ENCODE peak calls at places on chromosome 13, in nine cellular contexts. J is bronchial epithelial cell; T is foreskin fibroblast; M is AG09309; Y is CD8-positive, alpha-beta T cell; G is tibial nerve; B is AG04449; R is AG04450; O is choroid plexus epithelial cell. D is an unnamed sample.

GRCh38 chr13:91200486-91200885 is 147.0 kb upstream of the MIR17HG start:
- DNase-seq in Y (no peak), T (no peak), G (no peak), R (no peak), O (no peak), J (no peak), B (no peak), M (no peak), D (no peak)

GRCh38 chr13:95254341-95254740 is 46.9 kb downstream of the ABCC4 start:
- DNase-seq in B (no peak), R (no peak), M (no peak), O (peak; percentile 29), Y (no peak), J (peak; percentile 77), T (peak; percentile 25), G (no peak), D (no peak)

GRCh38 chr13:35392768-35393167 is 83.7 kb downstream of the MAB21L1 start:
- DNase-seq in O (no peak), M (no peak), J (no peak), R (no peak), B (no peak), G (no peak), T (no peak), Y (no peak), D (no peak)

GRCh38 chr13:93244141-93244917 is 17.7 kb downstream of the GPC6 start:
- DNase-seq in J (no peak), G (no peak), M (no peak), T (peak; percentile 45), B (no peak), R (no peak), O (peak; percentile 75), Y (no peak), D (no peak)

GRCh38 chr13:41608779-41609178 is 151.4 kb downstream of the RGCC start:
- DNase-seq in G (no peak), M (no peak), R (no peak), T (peak; percentile 32), J (no peak), B (no peak), Y (no peak), O (peak; percentile 32), D (no peak)

GRCh38 chr13:39510296-39510695 is 92.7 kb downstream of the LHFPL6 start:
- DNase-seq in O (no peak), B (no peak), T (no peak), Y (no peak), J (peak; percentile 47), R (no peak), M (no peak), G (no peak), D (peak; percentile 12)

GRCh38 chr13:45040626-45041025 is 51.3 kb downstream of the GPALPP1 start:
- DNase-seq in T (no peak), R (no peak), Y (no peak), J (peak; percentile 21), M (no peak), G (no peak), B (no peak), O (no peak), D (no peak)

GRCh38 chr13:50847501-50847900 is 4.0 kb upstream of the DLEU7 start:
- DNase-seq in Y (no peak), R (no peak), J (no peak), O (no peak), T (no peak), G (no peak), M (no peak), B (no peak), D (no peak)

GRCh38 chr13:99158846-99159245 is 41.8 kb upstream of the UBAC2 start:
- DNase-seq in J (no peak), Y (no peak), B (no peak), O (no peak), R (no peak), T (no peak), G (no peak), M (no peak), D (no peak)

GRCh38 chr13:29846475-29847256 is 3.8 kb downstream of the UBL3 start:
- DNase-seq in O (no peak), Y (no peak), B (no peak), G (no peak), T (no peak), M (no peak), R (no peak), J (no peak), D (no peak)

GRCh38 chr13:31742102-31742695 is 2.9 kb downstream of the RXFP2 start:
- DNase-seq in T (peak; percentile 67), O (peak; percentile 82), G (peak; percentile 49), J (peak; percentile 44), M (peak; percentile 49), B (no peak), R (peak; percentile 42), Y (peak; percentile 34), D (peak; percentile 5)

GRCh38 chr13:84243340-84243739 is 361.1 kb upstream of the SLITRK1 start:
- DNase-seq in J (no peak), O (no peak), M (no peak), G (no peak), T (no peak), R (no peak), Y (no peak), B (no peak), D (no peak)

GRCh38 chr13:50617134-50617721 is 226.3 kb downstream of the DLEU7 start:
- DNase-seq in Y (no peak), G (no peak), J (peak; percentile 39), B (peak; percentile 57), T (peak; percentile 91), M (peak; percentile 96), R (no peak), O (peak; percentile 38), D (no peak)

GRCh38 chr13:20334309-20334708 is 102.2 kb upstream of the GJB6 start:
- DNase-seq in T (no peak), B (no peak), J (no peak), Y (no peak), O (no peak), G (no peak), M (no peak), R (no peak), D (no peak)

GRCh38 chr13:20336761-20337160 is 104.6 kb upstream of the GJB6 start:
- DNase-seq in O (no peak), R (no peak), Y (no peak), J (no peak), B (no peak), G (no peak), T (no peak), M (no peak), D (no peak)

GRCh38 chr13:20340759-20341161 is 108.6 kb upstream of the GJB6 start:
- DNase-seq in T (no peak), G (peak; percentile 58), O (peak; percentile 20), R (no peak), J (peak; percentile 74), B (no peak), Y (no peak), M (peak; percentile 3), D (no peak)

GRCh38 chr13:20340136-20340758 is 108.1 kb upstream of the GJB6 start:
- DNase-seq in M (peak; percentile 2), B (no peak), G (no peak), O (peak; percentile 17), Y (no peak), T (no peak), R (no peak), J (no peak), D (no peak)

DNA sequence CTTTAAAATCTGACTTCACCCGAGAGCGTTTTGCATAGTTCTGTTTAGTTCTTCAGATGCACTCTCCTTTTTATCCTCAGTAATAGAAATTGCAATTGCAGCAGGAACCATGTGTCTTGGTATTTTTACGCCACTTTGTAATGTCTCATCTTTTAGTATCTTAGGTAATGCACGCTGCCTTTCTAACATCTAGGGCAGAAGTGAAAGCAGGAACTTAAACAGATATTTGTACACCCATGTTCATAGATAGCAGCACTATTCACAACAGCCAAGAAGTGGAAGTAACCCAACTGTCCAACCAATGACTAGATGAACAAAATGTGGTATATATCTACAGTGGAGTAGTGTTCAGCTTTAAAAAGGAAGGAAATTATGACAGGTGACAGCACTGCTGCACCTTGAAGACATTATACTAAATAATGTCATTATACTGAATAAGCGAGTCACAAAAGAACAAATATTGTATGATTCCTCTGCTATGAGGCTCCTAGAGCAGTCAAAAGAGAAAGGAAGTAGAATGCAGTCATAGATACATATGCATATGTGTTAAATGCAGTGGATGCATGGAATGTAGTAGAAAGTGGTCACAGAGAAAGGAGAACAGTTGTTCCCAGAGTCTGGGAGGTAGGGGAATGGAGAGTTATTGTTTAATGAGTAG is 105.9 kb upstream of the GJB6 start:
- DNase-seq in B (no peak), O (no peak), R (no peak), Y (no peak), M (no peak), G (no peak), T (no peak), J (no peak), D (peak; percentile 24)
- TF ChIP-seq CTCF in B (no peak), O (no peak), R (no peak), Y (no peak), M (no peak), G (no peak), T (no peak), J (no peak), D (no peak)

GRCh38 chr13:26220575-26220974 is 1.5 kb downstream of the RNF6 start:
- DNase-seq in Y (no peak), T (no peak), J (peak; percentile 81), G (no peak), O (peak; percentile 74), M (peak; percentile 8), B (no peak), R (no peak), D (peak; percentile 15)
- H3K4me3 ChIP-seq in Y (peak overlapping the region; percentile 97), T (peak overlapping the region; percentile 90), J (peak overlapping the region; percentile 99), G (peak overlapping the region; percentile 80), O (peak overlapping the region; percentile 89), M (no peak overlapping the region), B (peak overlapping the region; percentile 90), R (peak overlapping the region; percentile 86), D (peak overlapping the region; percentile 98)

GRCh38 chr13:111398715-111399299 is 78.4 kb downstream of the TEX29 start:
- DNase-seq in O (no peak), Y (no peak), R (no peak), M (no peak), G (no peak), J (no peak), B (no peak), T (peak; percentile 45), D (no peak)
- TF ChIP-seq CTCF in O (no peak), Y (no peak), R (no peak), M (peak; percentile 5), G (no peak), J (no peak), B (peak; percentile 20), T (peak; percentile 36), D (no peak)

GRCh38 chr13:52738719-52739467 is 727 bp downstream of the CNMD start:
- DNase-seq in R (no peak), G (no peak), J (no peak), B (no peak), Y (peak; percentile 20), T (no peak), M (no peak), O (no peak), D (no peak)
- H3K4me3 ChIP-seq in R (peak overlapping the region; percentile 20), G (peak overlapping the region; percentile 22), J (no peak overlapping the region), B (peak overlapping the region; percentile 25), Y (peak overlapping the region; percentile 35), T (peak overlapping the region; percentile 24), M (no peak overlapping the region), O (peak overlapping the region; percentile 28), D (no peak overlapping the region)

D was measured in GM12864.